ENCODE peak calls at places on chromosomes 16 and 17, in six cellular contexts. One of them, this sample, is unnamed.

GRCh38 chr16:85360323-85361277 is 248.3 kb upstream of the CIBAR2 start:
- DNase-seq in stomach: peak; percentile 77
- DNase-seq in spleen: no peak
- DNase-seq in sigmoid colon: peak; percentile 79
- DNase-seq in suprapubic skin: no peak
- DNase-seq in upper lobe of left lung: peak; percentile 57
- DNase-seq in this sample: no peak

GRCh38 chr17:82153295-82153691 is 55.3 kb upstream of the FASN start:
- DNase-seq in stomach: no peak
- DNase-seq in spleen: peak; percentile 49
- DNase-seq in sigmoid colon: no peak
- DNase-seq in suprapubic skin: no peak
- DNase-seq in upper lobe of left lung: no peak
- DNase-seq in this sample: no peak

GRCh38 chr17:5759501-5759925 is 175.2 kb upstream of the NLRP1 start:
- DNase-seq in stomach: no peak
- DNase-seq in spleen: no peak
- DNase-seq in sigmoid colon: no peak
- DNase-seq in suprapubic skin: no peak
- DNase-seq in upper lobe of left lung: no peak
- DNase-seq in this sample: no peak

GRCh38 chr16:24497405-24497804 is 42.0 kb upstream of the RBBP6 start:
- DNase-seq in stomach: no peak
- DNase-seq in spleen: no peak
- DNase-seq in sigmoid colon: no peak
- DNase-seq in suprapubic skin: no peak
- DNase-seq in upper lobe of left lung: no peak
- DNase-seq in this sample: no peak

GRCh38 chr17:37662358-37662757 is 19.1 kb upstream of the DDX52 start:
- DNase-seq in stomach: no peak
- DNase-seq in spleen: no peak
- DNase-seq in sigmoid colon: no peak
- DNase-seq in suprapubic skin: no peak
- DNase-seq in upper lobe of left lung: no peak
- DNase-seq in this sample: no peak

GRCh38 chr17:60421273-60422161 is 772 bp upstream of the CHCT1 start:
- DNase-seq in stomach: peak; percentile 74
- DNase-seq in spleen: peak; percentile 95
- DNase-seq in sigmoid colon: peak; percentile 81
- DNase-seq in suprapubic skin: peak; percentile 86
- DNase-seq in upper lobe of left lung: peak; percentile 76
- DNase-seq in this sample: peak; percentile 22

GRCh38 chr17:33049781-33050414 is 58.3 kb downstream of the SPACA3 start:
- DNase-seq in stomach: peak; percentile 62
- DNase-seq in spleen: no peak
- DNase-seq in sigmoid colon: no peak
- DNase-seq in suprapubic skin: no peak
- DNase-seq in upper lobe of left lung: no peak
- DNase-seq in this sample: no peak

GRCh38 chr16:58665200-58665599 is 19.4 kb downstream of the SLC38A7 start:
- DNase-seq in stomach: no peak
- DNase-seq in spleen: no peak
- DNase-seq in sigmoid colon: no peak
- DNase-seq in suprapubic skin: no peak
- DNase-seq in upper lobe of left lung: no peak
- DNase-seq in this sample: no peak

GRCh38 chr16:31414706-31415105 is 13.5 kb downstream of the COX6A2 start:
- DNase-seq in stomach: no peak
- DNase-seq in spleen: no peak
- DNase-seq in sigmoid colon: no peak
- DNase-seq in suprapubic skin: no peak
- DNase-seq in upper lobe of left lung: no peak
- DNase-seq in this sample: no peak

GRCh38 chr16:17448640-17449638 is 21.8 kb downstream of the XYLT1 start:
- DNase-seq in stomach: no peak
- DNase-seq in spleen: peak; percentile 93
- DNase-seq in sigmoid colon: no peak
- DNase-seq in suprapubic skin: no peak
- DNase-seq in upper lobe of left lung: peak; percentile 55
- DNase-seq in this sample: no peak

GRCh38 chr16:66581246-66581952 is 2.1 kb downstream of the CMTM2 start:
- DNase-seq in stomach: no peak
- DNase-seq in spleen: no peak
- DNase-seq in sigmoid colon: no peak
- DNase-seq in suprapubic skin: no peak
- DNase-seq in upper lobe of left lung: no peak
- DNase-seq in this sample: no peak

GRCh38 chr17:73924083-73924482 is 279.4 kb upstream of the RPL38 start:
- DNase-seq in stomach: no peak
- DNase-seq in spleen: no peak
- DNase-seq in sigmoid colon: no peak
- DNase-seq in suprapubic skin: no peak
- DNase-seq in upper lobe of left lung: no peak
- DNase-seq in this sample: no peak

GRCh38 chr17:57577751-57578607 is 167.1 kb downstream of the CCDC182 start:
- DNase-seq in stomach: no peak
- DNase-seq in spleen: no peak
- DNase-seq in sigmoid colon: peak; percentile 79
- DNase-seq in suprapubic skin: no peak
- DNase-seq in upper lobe of left lung: peak; percentile 48
- DNase-seq in this sample: no peak

GRCh38 chr16:69328854-69329316 is 1.5 kb downstream of the PDF start:
- DNase-seq in stomach: no peak
- DNase-seq in spleen: peak; percentile 67
- DNase-seq in sigmoid colon: peak; percentile 39
- DNase-seq in suprapubic skin: no peak
- DNase-seq in upper lobe of left lung: no peak
- DNase-seq in this sample: no peak

GRCh38 chr16:84847554-84848415 is 28.0 kb downstream of the CRISPLD2 start:
- DNase-seq in stomach: no peak
- DNase-seq in spleen: no peak
- DNase-seq in sigmoid colon: no peak
- DNase-seq in suprapubic skin: no peak
- DNase-seq in upper lobe of left lung: no peak
- DNase-seq in this sample: no peak

GRCh38 chr17:65537845-65538678 is 23.4 kb downstream of the AXIN2 start:
- DNase-seq in stomach: no peak
- DNase-seq in spleen: peak; percentile 67
- DNase-seq in sigmoid colon: no peak
- DNase-seq in suprapubic skin: no peak
- DNase-seq in upper lobe of left lung: no peak
- DNase-seq in this sample: no peak

GRCh38 chr17:81831957-81832607 is 1.0 kb downstream of the MCRIP1 start:
- DNase-seq in stomach: no peak
- DNase-seq in spleen: peak; percentile 83
- DNase-seq in sigmoid colon: no peak
- DNase-seq in suprapubic skin: no peak
- DNase-seq in upper lobe of left lung: peak; percentile 62
- DNase-seq in this sample: no peak

GRCh38 chr17:68141050-68141449 is 105.5 kb downstream of the KPNA2 start:
- DNase-seq in stomach: no peak
- DNase-seq in spleen: no peak
- DNase-seq in sigmoid colon: no peak
- DNase-seq in suprapubic skin: no peak
- DNase-seq in upper lobe of left lung: no peak
- DNase-seq in this sample: no peak

GRCh38 chr17:3602499-3602898 is 6.7 kb downstream of the TRPV1 start:
- DNase-seq in stomach: no peak
- DNase-seq in spleen: no peak
- DNase-seq in sigmoid colon: no peak
- DNase-seq in suprapubic skin: no peak
- DNase-seq in upper lobe of left lung: no peak
- DNase-seq in this sample: no peak

GRCh38 chr17:69733171-69734014 is 318.9 kb downstream of the MAP2K6 start:
- DNase-seq in stomach: no peak
- DNase-seq in spleen: no peak
- DNase-seq in sigmoid colon: no peak
- DNase-seq in suprapubic skin: no peak
- DNase-seq in upper lobe of left lung: no peak
- DNase-seq in this sample: no peak

GRCh38 chr16:19071811-19072777 is 4.7 kb downstream of the COQ7 start:
- DNase-seq in stomach: peak; percentile 70
- DNase-seq in spleen: no peak
- DNase-seq in sigmoid colon: no peak
- DNase-seq in suprapubic skin: no peak
- DNase-seq in upper lobe of left lung: peak; percentile 69
- DNase-seq in this sample: peak; percentile 63

GRCh38 chr16:72935896-72936295 is 112.0 kb downstream of the ZFHX3 start:
- DNase-seq in stomach: no peak
- DNase-seq in spleen: no peak
- DNase-seq in sigmoid colon: peak; percentile 71
- DNase-seq in suprapubic skin: no peak
- DNase-seq in upper lobe of left lung: no peak
- DNase-seq in this sample: no peak

GRCh38 chr16:72937916-72938315 is 110.0 kb downstream of the ZFHX3 start:
- DNase-seq in stomach: no peak
- DNase-seq in spleen: peak; percentile 24
- DNase-seq in sigmoid colon: peak; percentile 56
- DNase-seq in suprapubic skin: no peak
- DNase-seq in upper lobe of left lung: no peak
- DNase-seq in this sample: no peak

GRCh38 chr16:72937360-72937759 is 110.6 kb downstream of the ZFHX3 start:
- DNase-seq in stomach: no peak
- DNase-seq in spleen: peak; percentile 28
- DNase-seq in sigmoid colon: peak; percentile 59
- DNase-seq in suprapubic skin: no peak
- DNase-seq in upper lobe of left lung: no peak
- DNase-seq in this sample: no peak

GRCh38 chr16:72934661-72935403 is 113.1 kb downstream of the ZFHX3 start:
- DNase-seq in stomach: no peak
- DNase-seq in spleen: no peak
- DNase-seq in sigmoid colon: peak; percentile 74
- DNase-seq in suprapubic skin: no peak
- DNase-seq in upper lobe of left lung: no peak
- DNase-seq in this sample: no peak

GRCh38 chr16:72936408-72936807 is 111.5 kb downstream of the ZFHX3 start:
- DNase-seq in stomach: no peak
- DNase-seq in spleen: no peak
- DNase-seq in sigmoid colon: peak; percentile 42
- DNase-seq in suprapubic skin: no peak
- DNase-seq in upper lobe of left lung: no peak
- DNase-seq in this sample: no peak
- TF ChIP-seq POLR2AphosphoS5 in stomach: no peak
- TF ChIP-seq POLR2AphosphoS5 in spleen: no peak
- TF ChIP-seq POLR2AphosphoS5 in sigmoid colon: no peak
- TF ChIP-seq POLR2AphosphoS5 in suprapubic skin: no peak
- TF ChIP-seq POLR2AphosphoS5 in upper lobe of left lung: no peak
- TF ChIP-seq POLR2AphosphoS5 in this sample: no peak

GRCh38 chr17:8485491-8485890 is 49.8 kb downstream of the NDEL1 start:
- DNase-seq in stomach: no peak
- DNase-seq in spleen: no peak
- DNase-seq in sigmoid colon: no peak
- DNase-seq in suprapubic skin: no peak
- DNase-seq in upper lobe of left lung: no peak
- DNase-seq in this sample: no peak

GRCh38 chr17:8487130-8487645 is 51.5 kb downstream of the NDEL1 start:
- DNase-seq in stomach: no peak
- DNase-seq in spleen: no peak
- DNase-seq in sigmoid colon: no peak
- DNase-seq in suprapubic skin: no peak
- DNase-seq in upper lobe of left lung: no peak
- DNase-seq in this sample: no peak

GRCh38 chr17:8482546-8482945 is 46.9 kb downstream of the NDEL1 start:
- DNase-seq in stomach: no peak
- DNase-seq in spleen: no peak
- DNase-seq in sigmoid colon: no peak
- DNase-seq in suprapubic skin: peak; percentile 18
- DNase-seq in upper lobe of left lung: no peak
- DNase-seq in this sample: no peak

GRCh38 chr17:8481703-8482102 is 46.0 kb downstream of the NDEL1 start:
- DNase-seq in stomach: no peak
- DNase-seq in spleen: no peak
- DNase-seq in sigmoid colon: no peak
- DNase-seq in suprapubic skin: peak; percentile 50
- DNase-seq in upper lobe of left lung: no peak
- DNase-seq in this sample: no peak

DNA sequence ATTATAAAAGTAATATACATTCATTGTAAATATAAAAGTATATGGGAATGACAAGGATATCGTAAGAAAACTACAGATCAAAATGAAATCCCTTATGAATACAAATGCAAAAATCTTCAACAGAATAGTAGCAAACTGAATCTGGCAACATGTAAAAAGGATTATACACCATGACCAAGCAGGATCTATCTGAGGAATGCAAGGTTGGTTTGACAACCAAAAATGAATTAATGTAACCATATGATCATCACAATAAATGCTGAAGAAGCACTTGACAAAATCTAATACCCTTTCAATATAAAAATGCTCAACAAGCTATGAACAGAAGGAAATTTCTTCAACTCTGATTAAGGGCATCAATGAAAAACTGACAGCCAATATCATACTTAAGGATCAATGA is 48.8 kb downstream of the NDEL1 start:
- DNase-seq in stomach: no peak
- DNase-seq in spleen: no peak
- DNase-seq in sigmoid colon: no peak
- DNase-seq in suprapubic skin: no peak
- DNase-seq in upper lobe of left lung: no peak
- DNase-seq in this sample: no peak
- H3K4me3 ChIP-seq in stomach: no peak overlapping the region
- H3K4me3 ChIP-seq in spleen: no peak overlapping the region
- H3K4me3 ChIP-seq in sigmoid colon: no peak overlapping the region
- H3K4me3 ChIP-seq in suprapubic skin: no peak overlapping the region
- H3K4me3 ChIP-seq in upper lobe of left lung: no peak overlapping the region
- H3K4me3 ChIP-seq in this sample: no peak overlapping the region

GRCh38 chr17:51372345-51373004 is 112.1 kb downstream of the UTP18 start:
- DNase-seq in stomach: no peak
- DNase-seq in spleen: no peak
- DNase-seq in sigmoid colon: no peak
- DNase-seq in suprapubic skin: no peak
- DNase-seq in upper lobe of left lung: peak; percentile 49
- DNase-seq in this sample: no peak
- TF ChIP-seq POLR2A in stomach: no peak
- TF ChIP-seq POLR2A in spleen: no peak
- TF ChIP-seq POLR2A in sigmoid colon: no peak
- TF ChIP-seq POLR2A in suprapubic skin: no peak
- TF ChIP-seq POLR2A in upper lobe of left lung: no peak
- TF ChIP-seq POLR2A in this sample: no peak

DNA sequence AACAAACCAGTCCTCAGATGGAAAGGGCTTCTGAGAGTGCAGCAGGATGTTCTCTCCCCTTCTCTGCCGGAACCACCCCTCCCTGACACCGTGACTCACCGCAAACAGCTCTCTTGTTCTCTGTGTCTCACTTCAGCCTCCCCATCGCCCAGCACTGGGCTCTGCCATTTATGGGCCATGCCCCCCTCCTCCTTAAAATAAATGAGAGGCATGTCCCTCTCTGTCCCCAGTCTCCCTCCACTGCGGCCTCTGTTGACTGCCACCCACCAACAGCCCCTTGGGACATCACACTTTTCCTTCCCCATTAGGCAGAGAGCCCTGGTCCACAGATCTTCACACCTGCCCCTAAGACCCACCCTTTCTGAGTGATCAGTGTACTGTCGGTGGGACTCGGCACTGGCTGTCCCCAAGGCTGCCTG is 6.3 kb downstream of the CCDC102A start:
- DNase-seq in stomach: no peak
- DNase-seq in spleen: peak; percentile 89
- DNase-seq in sigmoid colon: peak; percentile 86
- DNase-seq in suprapubic skin: peak; percentile 72
- DNase-seq in upper lobe of left lung: peak; percentile 47
- DNase-seq in this sample: no peak
- TF ChIP-seq POLR2AphosphoS5 in stomach: peak; percentile 54
- TF ChIP-seq POLR2AphosphoS5 in spleen: peak; percentile 50
- TF ChIP-seq POLR2AphosphoS5 in sigmoid colon: no peak
- TF ChIP-seq POLR2AphosphoS5 in suprapubic skin: no peak
- TF ChIP-seq POLR2AphosphoS5 in upper lobe of left lung: peak; percentile 23
- TF ChIP-seq POLR2AphosphoS5 in this sample: no peak

This sample was measured in breast epithelium.